ENCODE peak calls at places on chromosome 7, in five cellular contexts. One of them, this sample, is unnamed.

GRCh38 chr7:55651057-55651456 is 78.8 kb upstream of the VOPP1 start:
- DNase-seq in tibial nerve: no peak
- DNase-seq in AG04450: no peak
- DNase-seq in A549: no peak
- DNase-seq in HFFc6: no peak
- DNase-seq in this sample: no peak

GRCh38 chr7:38753347-38753746 is 122.2 kb upstream of the AMPH start:
- DNase-seq in tibial nerve: no peak
- DNase-seq in AG04450: no peak
- DNase-seq in A549: no peak
- DNase-seq in HFFc6: no peak
- DNase-seq in this sample: no peak

GRCh38 chr7:6290345-6290744 is 17.9 kb upstream of the CYTH3 start:
- DNase-seq in tibial nerve: no peak
- DNase-seq in AG04450: no peak
- DNase-seq in A549: no peak
- DNase-seq in HFFc6: no peak
- DNase-seq in this sample: no peak

GRCh38 chr7:3198316-3198715 is 102.7 kb upstream of the SDK1 start:
- DNase-seq in tibial nerve: no peak
- DNase-seq in AG04450: no peak
- DNase-seq in A549: no peak
- DNase-seq in HFFc6: no peak
- DNase-seq in this sample: no peak

GRCh38 chr7:66206116-66206908 is 1.2 kb downstream of the TPST1 start:
- DNase-seq in tibial nerve: no peak
- DNase-seq in AG04450: no peak
- DNase-seq in A549: no peak
- DNase-seq in HFFc6: peak; percentile 16
- DNase-seq in this sample: no peak

GRCh38 chr7:26122745-26123144 is 29.3 kb upstream of the NFE2L3 start:
- DNase-seq in tibial nerve: no peak
- DNase-seq in AG04450: no peak
- DNase-seq in A549: no peak
- DNase-seq in HFFc6: no peak
- DNase-seq in this sample: no peak

GRCh38 chr7:75595766-75596165 is 103.6 kb downstream of the SPDYE5 start:
- DNase-seq in tibial nerve: no peak
- DNase-seq in AG04450: no peak
- DNase-seq in A549: no peak
- DNase-seq in HFFc6: no peak
- DNase-seq in this sample: no peak

GRCh38 chr7:85294176-85294575 is 107.3 kb upstream of the SEMA3D start:
- DNase-seq in tibial nerve: no peak
- DNase-seq in AG04450: no peak
- DNase-seq in A549: no peak
- DNase-seq in HFFc6: no peak
- DNase-seq in this sample: no peak

GRCh38 chr7:157224627-157225026 is 85.9 kb downstream of the UBE3C start:
- DNase-seq in tibial nerve: no peak
- DNase-seq in AG04450: no peak
- DNase-seq in A549: peak; percentile 65
- DNase-seq in HFFc6: no peak
- DNase-seq in this sample: no peak

GRCh38 chr7:135923700-135924261 is 53.4 kb downstream of the MTPN start:
- DNase-seq in tibial nerve: no peak
- DNase-seq in AG04450: peak; percentile 54
- DNase-seq in A549: peak; percentile 90
- DNase-seq in HFFc6: peak; percentile 98
- DNase-seq in this sample: no peak

GRCh38 chr7:128437426-128438332 is 18.0 kb upstream of the HILPDA start:
- DNase-seq in tibial nerve: no peak
- DNase-seq in AG04450: no peak
- DNase-seq in A549: no peak
- DNase-seq in HFFc6: no peak
- DNase-seq in this sample: no peak

GRCh38 chr7:5661941-5662340 is 119.5 kb downstream of the RNF216 start:
- DNase-seq in tibial nerve: no peak
- DNase-seq in AG04450: no peak
- DNase-seq in A549: no peak
- DNase-seq in HFFc6: no peak
- DNase-seq in this sample: no peak

GRCh38 chr7:25179771-25180591 is 48.3 kb downstream of the NPVF start:
- DNase-seq in tibial nerve: peak; percentile 92
- DNase-seq in AG04450: peak; percentile 49
- DNase-seq in A549: peak; percentile 85
- DNase-seq in HFFc6: peak; percentile 70
- DNase-seq in this sample: peak; percentile 92

GRCh38 chr7:106522691-106523090 is 138.3 kb downstream of the CCDC71L start:
- DNase-seq in tibial nerve: no peak
- DNase-seq in AG04450: no peak
- DNase-seq in A549: no peak
- DNase-seq in HFFc6: no peak
- DNase-seq in this sample: no peak

GRCh38 chr7:80711521-80711920 is 73.1 kb downstream of the CD36 start:
- DNase-seq in tibial nerve: no peak
- DNase-seq in AG04450: no peak
- DNase-seq in A549: peak; percentile 38
- DNase-seq in HFFc6: no peak
- DNase-seq in this sample: peak; percentile 64

GRCh38 chr7:125573131-125573530 is 643.5 kb upstream of the POT1 start:
- DNase-seq in tibial nerve: no peak
- DNase-seq in AG04450: no peak
- DNase-seq in A549: no peak
- DNase-seq in HFFc6: no peak
- DNase-seq in this sample: no peak

GRCh38 chr7:77570330-77571011 is 33.4 kb downstream of the PTPN12 start:
- DNase-seq in tibial nerve: no peak
- DNase-seq in AG04450: peak; percentile 2
- DNase-seq in A549: peak; percentile 36
- DNase-seq in HFFc6: peak; percentile 76
- DNase-seq in this sample: no peak

GRCh38 chr7:138776156-138776833 is 21.5 kb upstream of the TMEM213 start:
- DNase-seq in tibial nerve: no peak
- DNase-seq in AG04450: no peak
- DNase-seq in A549: no peak
- DNase-seq in HFFc6: no peak
- DNase-seq in this sample: no peak

GRCh38 chr7:112938895-112939588 is 147.6 kb downstream of the GPR85 start:
- DNase-seq in tibial nerve: peak; percentile 5
- DNase-seq in AG04450: no peak
- DNase-seq in A549: no peak
- DNase-seq in HFFc6: no peak
- DNase-seq in this sample: peak; percentile 58

GRCh38 chr7:23600251-23600650 is 3.1 kb downstream of the CCDC126 start:
- DNase-seq in tibial nerve: no peak
- DNase-seq in AG04450: no peak
- DNase-seq in A549: no peak
- DNase-seq in HFFc6: peak; percentile 24
- DNase-seq in this sample: no peak

GRCh38 chr7:1022801-1023465 is 21.4 kb upstream of the GPR146 start:
- DNase-seq in tibial nerve: no peak
- DNase-seq in AG04450: no peak
- DNase-seq in A549: no peak
- DNase-seq in HFFc6: no peak
- DNase-seq in this sample: no peak

GRCh38 chr7:19585761-19586160 is 123.1 kb downstream of the POLR1F start:
- DNase-seq in tibial nerve: no peak
- DNase-seq in AG04450: no peak
- DNase-seq in A549: no peak
- DNase-seq in HFFc6: no peak
- DNase-seq in this sample: no peak

GRCh38 chr7:143398616-143399015 is 10.0 kb downstream of the EPHA1 start:
- DNase-seq in tibial nerve: no peak
- DNase-seq in AG04450: no peak
- DNase-seq in A549: no peak
- DNase-seq in HFFc6: no peak
- DNase-seq in this sample: no peak

GRCh38 chr7:111855842-111856227 is 293.5 kb upstream of the IMMP2L start:
- DNase-seq in tibial nerve: no peak
- DNase-seq in AG04450: no peak
- DNase-seq in A549: peak; percentile 17
- DNase-seq in HFFc6: no peak
- DNase-seq in this sample: no peak

GRCh38 chr7:97495487-97495886 is 236.4 kb upstream of the TAC1 start:
- DNase-seq in tibial nerve: no peak
- DNase-seq in AG04450: no peak
- DNase-seq in A549: no peak
- DNase-seq in HFFc6: no peak
- DNase-seq in this sample: no peak

GRCh38 chr7:97503367-97504094 is 228.4 kb upstream of the TAC1 start:
- DNase-seq in tibial nerve: no peak
- DNase-seq in AG04450: no peak
- DNase-seq in A549: no peak
- DNase-seq in HFFc6: no peak
- DNase-seq in this sample: no peak

GRCh38 chr7:97499204-97499603 is 232.7 kb upstream of the TAC1 start:
- DNase-seq in tibial nerve: no peak
- DNase-seq in AG04450: no peak
- DNase-seq in A549: peak; percentile 56
- DNase-seq in HFFc6: peak; percentile 2
- DNase-seq in this sample: no peak
- TF ChIP-seq CTCF in tibial nerve: no peak
- TF ChIP-seq CTCF in AG04450: no peak
- TF ChIP-seq CTCF in A549: peak; percentile 41
- TF ChIP-seq CTCF in HFFc6: peak; percentile 46
- TF ChIP-seq CTCF in this sample: peak; percentile 24

GRCh38 chr7:103446046-103446520 is at the start of gene SLC26A5:
- DNase-seq in tibial nerve: no peak
- DNase-seq in AG04450: no peak
- DNase-seq in A549: no peak
- DNase-seq in HFFc6: no peak
- DNase-seq in this sample: no peak

GRCh38 chr7:103445228-103446020 is 583 bp downstream of the SLC26A5 start:
- DNase-seq in tibial nerve: no peak
- DNase-seq in AG04450: no peak
- DNase-seq in A549: no peak
- DNase-seq in HFFc6: no peak
- DNase-seq in this sample: no peak

DNA sequence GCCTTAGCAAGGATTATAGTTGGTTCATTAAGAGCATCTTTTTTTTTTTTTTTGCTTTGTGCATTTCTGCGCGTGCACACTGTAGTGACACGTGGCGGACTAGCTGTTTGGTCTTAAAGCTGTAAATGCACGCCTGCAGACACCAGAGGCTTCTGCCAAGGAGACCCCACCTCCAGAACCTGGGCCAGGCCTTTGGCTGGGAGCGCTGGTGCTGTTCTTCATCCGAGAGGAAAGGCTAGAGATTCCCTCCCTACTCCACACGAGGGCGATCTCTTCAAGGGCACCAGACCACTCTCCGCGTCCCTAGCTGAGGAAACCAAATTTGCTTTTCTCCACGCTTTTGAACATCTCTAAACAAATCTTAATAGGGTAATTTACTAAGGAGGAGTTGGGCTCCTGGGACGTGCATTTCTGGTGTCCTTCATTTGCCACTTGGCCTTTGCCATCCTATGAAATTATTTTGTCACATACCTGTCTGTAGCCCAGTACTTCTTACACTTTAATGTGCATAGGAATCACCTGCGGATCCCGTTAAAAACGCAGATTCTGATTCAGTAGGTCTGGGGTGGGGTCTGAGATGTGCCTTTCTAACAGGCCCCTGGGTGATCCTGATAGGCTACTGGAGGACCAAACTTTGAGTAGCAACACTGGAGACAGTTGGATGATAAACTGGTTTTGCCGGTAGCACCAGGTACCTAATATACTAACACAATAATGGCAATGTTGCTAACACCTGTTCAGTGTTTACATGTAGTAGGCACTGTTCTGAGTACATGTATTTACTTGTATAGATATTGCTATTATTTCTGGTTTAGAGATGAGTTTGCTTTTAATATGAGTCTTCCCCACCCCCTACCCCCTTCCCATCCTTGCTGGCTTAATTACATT is 1.3 kb upstream of the SLC26A5 start:
- DNase-seq in tibial nerve: peak; percentile 20
- DNase-seq in AG04450: peak; percentile 0
- DNase-seq in A549: peak; percentile 65
- DNase-seq in HFFc6: peak; percentile 39
- DNase-seq in this sample: no peak
- TF ChIP-seq CTCF in tibial nerve: peak; percentile 35
- TF ChIP-seq CTCF in AG04450: peak; percentile 87
- TF ChIP-seq CTCF in A549: peak; percentile 69
- TF ChIP-seq CTCF in HFFc6: peak; percentile 79
- TF ChIP-seq CTCF in this sample: peak; percentile 24

GRCh38 chr7:95251966-95252365 is 72.4 kb downstream of the PON1 start:
- DNase-seq in tibial nerve: no peak
- DNase-seq in AG04450: no peak
- DNase-seq in A549: no peak
- DNase-seq in HFFc6: no peak
- DNase-seq in this sample: no peak
- TF ChIP-seq CTCF in tibial nerve: no peak
- TF ChIP-seq CTCF in AG04450: no peak
- TF ChIP-seq CTCF in A549: no peak
- TF ChIP-seq CTCF in HFFc6: no peak
- TF ChIP-seq CTCF in this sample: no peak

GRCh38 chr7:35424440-35424839 is 170.5 kb upstream of the TBX20 start:
- DNase-seq in tibial nerve: no peak
- DNase-seq in AG04450: no peak
- DNase-seq in A549: no peak
- DNase-seq in HFFc6: no peak
- DNase-seq in this sample: no peak

GRCh38 chr7:35430547-35431153 is 176.8 kb upstream of the TBX20 start:
- DNase-seq in tibial nerve: no peak
- DNase-seq in AG04450: no peak
- DNase-seq in A549: peak; percentile 41
- DNase-seq in HFFc6: no peak
- DNase-seq in this sample: no peak

GRCh38 chr7:35422715-35423114 is 168.8 kb upstream of the TBX20 start:
- DNase-seq in tibial nerve: no peak
- DNase-seq in AG04450: no peak
- DNase-seq in A549: no peak
- DNase-seq in HFFc6: no peak
- DNase-seq in this sample: no peak

GRCh38 chr7:35420657-35421056 is 166.8 kb upstream of the TBX20 start:
- DNase-seq in tibial nerve: no peak
- DNase-seq in AG04450: no peak
- DNase-seq in A549: no peak
- DNase-seq in HFFc6: no peak
- DNase-seq in this sample: no peak

DNA sequence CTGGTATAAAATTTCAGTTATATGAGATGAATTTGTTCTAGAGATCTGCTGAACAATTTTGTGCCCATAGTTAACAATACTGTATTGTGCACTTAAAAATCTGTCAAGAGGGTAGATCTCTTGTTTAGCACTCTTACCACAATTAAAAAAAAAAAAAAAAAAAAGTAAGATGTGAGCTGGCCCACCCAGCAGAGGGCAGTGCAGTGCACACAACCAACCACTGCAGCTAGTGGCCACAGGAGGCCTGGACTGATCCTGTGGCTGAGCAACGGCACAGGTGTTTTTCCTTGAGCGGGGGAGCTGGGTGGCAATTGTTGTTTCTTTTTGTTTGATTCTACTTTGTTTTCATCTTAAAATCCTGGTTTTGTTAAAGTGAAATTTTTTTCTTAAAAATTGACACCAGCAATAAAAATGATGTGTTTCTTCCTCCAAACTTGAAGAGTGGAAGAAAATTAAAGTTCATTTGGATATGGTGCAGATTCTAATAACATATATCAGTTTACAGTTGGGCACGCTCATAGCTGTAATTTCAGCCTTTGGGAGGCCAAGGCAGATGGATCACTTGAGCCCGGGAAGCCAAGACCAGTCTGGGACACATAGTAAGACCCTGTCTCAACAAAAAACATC is 171.1 kb upstream of the TBX20 start:
- DNase-seq in tibial nerve: peak; percentile 47
- DNase-seq in AG04450: peak; percentile 10
- DNase-seq in A549: peak; percentile 61
- DNase-seq in HFFc6: peak; percentile 36
- DNase-seq in this sample: peak; percentile 71
- TF ChIP-seq CTCF in tibial nerve: peak; percentile 53
- TF ChIP-seq CTCF in AG04450: peak; percentile 86
- TF ChIP-seq CTCF in A549: peak; percentile 79
- TF ChIP-seq CTCF in HFFc6: peak; percentile 85
- TF ChIP-seq CTCF in this sample: peak; percentile 69